ENCODE peak calls at places on chromosomes 2 and 18, in four cellular contexts. O is heart left ventricle; P is CD8-positive, alpha-beta T cell; A is transverse colon. M is an unnamed sample.

GRCh38 chr2:172282944-172283343 is 144.4 kb upstream of the ITGA6 start:
- DNase-seq in O (no peak), P (no peak), A (no peak), M (peak)

GRCh38 chr2:190340369-190340768 is 3.0 kb upstream of the INPP1 start:
- DNase-seq in O (no peak), P (no peak), A (no peak), M (peak)

GRCh38 chr2:130875935-130876334 is 39.2 kb downstream of the ARHGEF4 start:
- DNase-seq in O (no peak), P (no peak), A (no peak), M (no peak)

GRCh38 chr18:13264091-13264777 is 45.7 kb downstream of the LDLRAD4 start:
- DNase-seq in O (peak), P (no peak), A (no peak), M (no peak)

GRCh38 chr2:173521450-173522192 is 166.9 kb downstream of the CDCA7 start:
- DNase-seq in O (no peak), P (no peak), A (no peak), M (no peak)

GRCh38 chr2:130261970-130262760 is 63.9 kb upstream of the TUBA3E start:
- DNase-seq in O (no peak), P (no peak), A (no peak), M (no peak)

GRCh38 chr2:136809987-136810386 is 44.6 kb downstream of the THSD7B start:
- DNase-seq in O (no peak), P (no peak), A (no peak), M (no peak)

GRCh38 chr2:181763423-181763822 is 83.1 kb upstream of the NEUROD1 start:
- DNase-seq in O (no peak), P (no peak), A (no peak), M (no peak)

GRCh38 chr18:11178951-11179549 is 29.7 kb upstream of the PIEZO2 start:
- DNase-seq in O (peak), P (no peak), A (no peak), M (no peak)

GRCh38 chr2:240433973-240434727 is 1.3 kb upstream of the GPC1 start:
- DNase-seq in O (peak), P (peak), A (peak), M (peak)
- H3K27ac ChIP-seq in O (peak), P (no peak), A (peak), M (peak)

DNA sequence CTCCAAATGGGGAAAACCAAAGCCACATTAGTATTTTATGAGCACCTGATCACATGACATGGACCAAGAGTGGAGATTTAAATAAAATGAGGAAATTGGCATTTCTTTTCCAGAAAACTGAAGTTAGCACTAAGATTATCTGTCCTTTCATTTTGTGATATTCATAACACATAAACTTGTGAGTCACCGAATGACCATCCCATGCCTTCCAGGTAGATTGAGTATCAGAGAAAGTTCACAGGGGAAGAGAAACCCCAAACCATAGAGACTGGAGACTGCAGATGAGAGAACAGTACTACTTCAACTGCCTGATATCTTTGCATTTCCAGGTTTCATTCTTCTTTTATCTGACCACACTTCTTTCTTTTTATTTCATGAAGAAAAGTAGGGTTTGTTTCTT is 176.3 kb upstream of the LRP1B start:
- DNase-seq in O (no peak), P (no peak), A (no peak), M (no peak)
- H3K27ac ChIP-seq in O (no peak), P (no peak), A (no peak), M (no peak)

GRCh38 chr18:46418657-46419260 is 238.3 kb downstream of the LOXHD1 start:
- DNase-seq in O (peak), P (no peak), A (no peak), M (no peak)
- H3K27ac ChIP-seq in O (peak), P (no peak), A (peak), M (no peak)

DNA sequence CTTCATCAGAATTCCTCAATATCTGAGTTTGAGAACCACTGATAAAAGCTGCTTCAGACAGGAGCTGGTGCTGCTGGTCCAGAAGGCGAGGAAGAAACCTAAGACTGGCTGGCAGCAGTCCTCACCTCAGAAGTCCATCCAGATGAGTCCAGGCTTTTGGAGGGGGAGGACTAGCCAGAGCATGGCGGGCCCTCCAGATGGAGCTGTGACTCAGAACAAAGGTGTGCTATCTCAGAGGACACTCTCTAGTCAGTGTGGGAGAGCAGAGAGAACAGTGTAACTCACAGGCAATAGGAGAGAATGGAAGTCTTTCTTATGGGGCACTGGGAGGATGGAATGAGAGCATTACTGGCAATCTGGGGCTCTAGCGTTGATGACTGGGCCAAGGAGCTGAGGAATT is 191.4 kb downstream of the NYAP2 start:
- DNase-seq in O (no peak), P (no peak), A (no peak), M (no peak)
- H3K27ac ChIP-seq in O (no peak), P (no peak), A (no peak), M (no peak)